ENCODE peak calls at places on chromosome 3, in four cellular contexts. E, G, Q and C are unnamed samples.

GRCh38 chr3:195159117-195159818 is 111.7 kb downstream of the XXYLT1 start:
- DNase-seq in G (no peak), Q (no peak), E (no peak), C (no peak)

GRCh38 chr3:61901986-61902385 is 340.6 kb downstream of the PTPRG start:
- DNase-seq in G (no peak), E (no peak), Q (no peak), C (no peak)

GRCh38 chr3:80014576-80014975 is 246.8 kb upstream of the ROBO1 start:
- DNase-seq in E (no peak), Q (no peak), G (no peak), C (no peak)

GRCh38 chr3:126570103-126570541 is 11.4 kb upstream of the C3orf22 start:
- DNase-seq in G (no peak), E (no peak), Q (no peak), C (no peak)

GRCh38 chr3:31488475-31489017 is 44.2 kb upstream of the STT3B start:
- DNase-seq in Q (no peak), G (no peak), E (no peak), C (no peak)

GRCh38 chr3:136023264-136023978 is 57.9 kb downstream of the PPP2R3A start:
- DNase-seq in Q (no peak), E (no peak), G (no peak), C (no peak)

GRCh38 chr3:131501949-131502348 is 822 bp downstream of the MRPL3 start:
- DNase-seq in E (no peak), G (no peak), Q (no peak), C (no peak)

GRCh38 chr3:82816086-82816485 is 1054.6 kb upstream of the GBE1 start:
- DNase-seq in Q (no peak), E (no peak), G (no peak), C (no peak)

GRCh38 chr3:43005253-43005652 is 26.1 kb downstream of the GASK1A start:
- DNase-seq in E (no peak), G (no peak), Q (no peak), C (no peak)

GRCh38 chr3:52461874-52462273 is 6.5 kb downstream of the NISCH start:
- DNase-seq in Q (no peak), E (no peak), G (no peak), C (no peak)